ENCODE peak calls at places on chromosomes 6 and 20, in five cellular contexts. O is IMR-90, Z is heart left ventricle, J is psoas muscle, V is osteoblast. D is an unnamed sample. For H3K4me1, the result is how much of the 10 kb centered on the place peaks cover.

GRCh38 chr20:45489083-45489531 is 19.6 kb downstream of the WFDC2 start:
- DNase-seq in O (no peak), Z (no peak), J (no peak), V (no peak), D (no peak)

GRCh38 chr20:56003966-56004365 is 1.4 kb downstream of the CBLN4 start:
- DNase-seq in V (peak), O (no peak), J (no peak), Z (no peak), D (no peak)

GRCh38 chr6:113818528-113818927 is 38.6 kb upstream of the MARCKS start:
- DNase-seq in O (peak), Z (no peak), V (no peak), J (no peak), D (no peak)

GRCh38 chr6:23478324-23478723 is 647.7 kb upstream of the NRSN1 start:
- DNase-seq in J (no peak), V (no peak), Z (no peak), O (no peak), D (no peak)

GRCh38 chr6:141470810-141471209 is 661.9 kb upstream of the GJE1 start:
- DNase-seq in O (no peak), J (no peak), V (no peak), Z (no peak), D (no peak)

GRCh38 chr20:36173451-36173933 is 19.0 kb downstream of the EPB41L1 start:
- DNase-seq in J (no peak), Z (no peak), V (no peak), O (peak), D (no peak)

GRCh38 chr6:80725156-80725930 is 618.9 kb downstream of the BCKDHB start:
- DNase-seq in O (peak), J (no peak), V (peak), Z (no peak), D (no peak)

GRCh38 chr6:13624871-13625288 is 9.7 kb downstream of the NOL7 start:
- DNase-seq in J (no peak), Z (no peak), V (peak), O (peak), D (no peak)

GRCh38 chr20:61426361-61426760 is 174.3 kb downstream of the CDH4 start:
- DNase-seq in Z (no peak), V (no peak), J (no peak), O (no peak), D (no peak)

GRCh38 chr6:85569323-85569722 is 24.3 kb downstream of the SNX14 start:
- DNase-seq in J (no peak), Z (no peak), O (peak), V (no peak), D (no peak)

GRCh38 chr6:7684843-7685242 is 41.1 kb upstream of the BMP6 start:
- DNase-seq in V (no peak), O (no peak), J (no peak), Z (no peak), D (no peak)

GRCh38 chr6:158419339-158419909 is 107.2 kb downstream of the TULP4 start:
- DNase-seq in O (no peak), Z (no peak), J (no peak), V (no peak), D (no peak)

GRCh38 chr6:11621119-11621518 is 83.6 kb downstream of the TMEM170B start:
- DNase-seq in Z (no peak), V (no peak), J (no peak), O (no peak), D (no peak)

GRCh38 chr20:17097603-17098002 is 129.2 kb upstream of the PCSK2 start:
- DNase-seq in V (no peak), O (no peak), J (no peak), Z (no peak), D (no peak)

GRCh38 chr6:5712349-5713215 is 294.1 kb downstream of the NRN1 start:
- DNase-seq in Z (no peak), J (no peak), V (no peak), O (no peak), D (no peak)

GRCh38 chr6:106486236-106486635 is 125.7 kb downstream of the CRYBG1 start:
- DNase-seq in J (no peak), V (no peak), O (no peak), Z (no peak), D (no peak)

GRCh38 chr6:9842004-9842720 is 572.7 kb downstream of the TFAP2A start:
- DNase-seq in O (no peak), J (no peak), V (no peak), Z (no peak), D (no peak)

GRCh38 chr20:2991532-2991931 is 51.9 kb upstream of the GNRH2 start:
- DNase-seq in Z (no peak), O (no peak), J (no peak), V (no peak), D (no peak)

GRCh38 chr6:38638941-38639497 is 710 bp downstream of the BTBD9 start:
- DNase-seq in O (peak), V (peak), Z (peak), J (no peak), D (no peak)

GRCh38 chr6:47041741-47042140 is 391 bp downstream of the ADGRF1 start:
- DNase-seq in O (no peak), V (no peak), Z (no peak), J (no peak), D (no peak)

GRCh38 chr6:54074591-54075195 is 36.5 kb upstream of the MLIP start:
- DNase-seq in V (peak), Z (peak), O (no peak), J (no peak), D (no peak)

GRCh38 chr6:119110601-119111548 is 32.4 kb upstream of the FAM184A start:
- DNase-seq in Z (no peak), V (peak), O (peak), J (no peak), D (no peak)

GRCh38 chr6:81820979-81821378 is 68.5 kb upstream of the TENT5A start:
- DNase-seq in V (no peak), J (no peak), O (no peak), Z (no peak), D (no peak)

GRCh38 chr20:24681634-24682495 is 212.4 kb downstream of the SYNDIG1 start:
- DNase-seq in O (no peak), V (no peak), Z (no peak), J (no peak), D (peak)

GRCh38 chr20:5731753-5732366 is 18.3 kb upstream of the SHLD1 start:
- DNase-seq in Z (peak), J (no peak), O (no peak), V (no peak), D (no peak)

GRCh38 chr6:20708367-20709124 is 174.3 kb downstream of the CDKAL1 start:
- DNase-seq in J (no peak), O (peak), Z (no peak), V (no peak), D (no peak)

GRCh38 chr20:48750941-48751620 is 76.7 kb downstream of the PREX1 start:
- DNase-seq in Z (peak), V (no peak), O (no peak), J (peak), D (peak)

DNA sequence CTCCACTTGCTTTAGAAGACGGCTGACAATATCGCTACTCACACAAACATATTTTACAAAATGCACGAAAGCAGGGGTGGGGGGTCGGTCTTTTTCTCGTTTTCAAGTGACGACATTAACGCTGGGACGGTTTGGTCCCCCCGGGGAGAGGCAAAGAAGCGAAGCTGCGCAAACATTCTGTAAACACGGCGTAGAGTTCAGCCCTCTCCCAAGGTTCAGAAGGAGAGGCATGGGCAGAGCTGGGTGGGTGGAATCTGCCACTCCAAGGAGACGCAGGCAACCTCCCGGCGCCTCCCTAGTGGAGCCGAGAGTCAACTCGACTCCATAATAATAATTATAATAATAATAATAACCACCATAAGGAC is 2.4 kb downstream of the NKX2-2 start:
- DNase-seq in V (peak), J (no peak), Z (no peak), O (no peak), D (no peak)
- H3K4me1 ChIP-seq in V (under half), J (under half), Z (under half), O (under half), D (under half)

GRCh38 chr6:116390571-116390970 is 19.8 kb downstream of the DSE start:
- DNase-seq in V (no peak), Z (no peak), J (no peak), O (no peak), D (no peak)

GRCh38 chr6:116387374-116387773 is 16.6 kb downstream of the DSE start:
- DNase-seq in J (no peak), V (no peak), O (peak), Z (no peak), D (no peak)

GRCh38 chr6:116388924-116389323 is 18.2 kb downstream of the DSE start:
- DNase-seq in V (no peak), Z (no peak), J (no peak), O (no peak), D (no peak)

GRCh38 chr6:116386581-116387299 is 16.0 kb downstream of the DSE start:
- DNase-seq in J (no peak), V (no peak), Z (no peak), O (peak), D (no peak)

GRCh38 chr6:116389357-116389756 is 18.6 kb downstream of the DSE start:
- DNase-seq in O (no peak), V (no peak), Z (no peak), J (no peak), D (no peak)
- H3K4me1 ChIP-seq in O (under half), V (half or more), Z (under half), J (half or more), D (under half)

DNA sequence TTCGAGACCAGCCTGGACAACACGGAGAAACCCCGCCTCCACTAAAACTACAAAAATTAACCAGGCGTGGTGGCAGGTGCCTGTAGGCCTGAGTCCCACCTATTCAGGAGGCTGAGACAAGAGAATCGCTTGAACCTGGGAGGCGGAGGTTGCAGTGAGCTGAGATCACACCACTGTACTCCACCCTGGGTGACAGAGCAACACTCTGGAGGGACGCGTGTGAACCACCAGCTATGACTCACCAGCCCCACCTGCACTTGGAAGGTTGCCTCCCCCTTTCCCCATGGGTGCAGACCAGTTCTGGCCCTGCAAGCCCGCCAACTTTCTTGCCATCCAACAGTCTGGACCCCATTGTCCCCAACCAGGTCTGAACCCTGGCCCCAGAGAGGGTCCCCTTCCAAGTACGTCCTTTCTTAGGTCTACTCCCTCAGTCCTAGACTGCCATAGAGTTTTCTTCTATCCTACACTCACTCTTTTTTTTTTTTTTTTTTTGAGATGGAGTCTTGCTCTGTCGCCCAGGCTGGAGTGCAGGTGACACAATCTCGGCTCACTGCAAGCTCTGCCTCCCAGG is 29.2 kb downstream of the ATP9A start:
- DNase-seq in Z (no peak), J (no peak), V (no peak), O (no peak), D (no peak)
- H3K4me1 ChIP-seq in Z (under half), J (under half), V (under half), O (under half), D (under half)

DNA sequence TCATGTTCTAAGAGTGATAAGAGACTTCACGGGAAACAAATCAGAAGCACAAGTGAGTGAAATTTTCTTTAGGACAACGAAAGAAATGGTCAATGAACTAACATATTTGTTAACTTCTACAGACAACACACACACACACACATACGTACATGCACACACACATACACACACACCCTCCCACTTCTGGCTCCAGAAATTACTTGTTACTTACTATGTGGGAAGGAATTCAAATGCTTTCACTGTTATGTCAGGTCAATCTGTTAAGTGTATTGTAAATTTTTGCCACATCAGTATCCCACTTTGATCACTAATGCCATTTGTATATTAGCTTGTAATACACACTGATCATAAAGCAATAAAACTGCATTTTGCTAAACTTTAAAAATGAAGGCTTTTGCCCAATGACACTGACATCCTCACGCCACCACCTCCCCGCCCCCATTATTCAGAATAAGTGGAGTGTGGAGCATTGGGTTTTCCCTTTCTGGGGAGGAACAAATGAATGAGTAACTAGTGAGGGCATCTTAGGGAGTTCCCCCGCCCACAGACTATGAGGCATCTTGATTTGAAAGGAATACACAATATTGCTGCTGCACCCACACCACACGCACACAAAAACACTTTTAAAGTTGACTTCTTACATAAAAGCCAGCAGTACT is 76.2 kb downstream of the ATXN1 start:
- DNase-seq in V (no peak), O (peak), J (no peak), Z (no peak), D (no peak)
- H3K4me1 ChIP-seq in V (under half), O (under half), J (half or more), Z (under half), D (under half)

DNA sequence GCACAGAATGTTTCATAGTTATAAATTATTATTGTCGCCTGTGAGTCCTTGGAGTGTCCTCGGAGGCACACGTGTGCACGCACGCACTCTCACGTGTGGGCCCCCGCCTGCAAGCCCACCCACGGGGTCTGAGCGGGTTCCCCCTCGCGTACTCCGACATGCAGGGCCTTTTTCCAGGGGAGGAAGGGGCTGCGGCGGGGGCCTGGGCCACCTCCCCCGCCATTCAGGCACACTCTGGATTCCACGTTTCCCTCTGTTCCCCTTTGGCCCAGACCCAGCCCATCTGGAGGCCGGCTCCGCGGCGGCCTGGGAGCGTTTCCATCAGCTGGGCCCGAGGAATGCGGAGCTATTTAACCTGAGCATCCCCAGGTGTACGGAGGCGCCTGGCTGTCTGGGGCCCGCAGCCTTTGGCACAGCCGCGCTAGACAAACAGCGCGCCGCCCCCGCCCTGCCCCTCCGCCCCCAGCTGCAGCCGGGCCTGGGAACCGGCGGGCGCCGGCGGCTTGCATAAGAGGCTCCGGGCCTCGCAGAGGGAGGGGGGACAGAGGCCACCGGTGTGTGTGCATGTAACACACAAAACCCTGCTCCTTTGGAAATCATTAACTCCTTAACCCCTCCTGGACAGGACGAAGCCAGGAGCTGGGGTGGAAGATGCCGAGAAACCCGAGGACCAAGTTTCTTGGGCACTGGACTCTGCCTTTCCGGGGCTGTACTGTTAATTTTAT is 3.3 kb downstream of the ID1 start:
- DNase-seq in J (peak), O (peak), Z (peak), V (peak), D (peak)
- H3K4me1 ChIP-seq in J (under half), O (under half), Z (under half), V (under half), D (under half)

GRCh38 chr6:3088853-3089445 is 20.7 kb downstream of the RIPK1 start:
- DNase-seq in Z (no peak), J (no peak), V (no peak), O (peak), D (no peak)
- H3K4me1 ChIP-seq in Z (under half), J (under half), V (under half), O (under half), D (under half)

D was measured in aorta.